ENCODE peak calls at places on chromosomes 6 and 20, in eight cellular contexts. E is islet precursor cell; A is stimulated activated CD4-positive, alpha-beta T cell treated with anti-CD3 and anti-CD28 coated beads, Interleukin-15, amount 100 ng/mL, for 24 hours; C is NCI-H345; U is GM23248; S is A172; O is HFF-Myc; P is T follicular helper cell. Z is an unnamed sample.

GRCh38 chr6:16572943-16573342 is 188.3 kb downstream of the ATXN1 start:
- DNase-seq in E (peak), A (no peak), C (no peak), U (no peak), S (no peak), O (no peak), P (no peak), Z (peak)

GRCh38 chr20:53186630-53187029 is 214.5 kb downstream of the TSHZ2 start:
- DNase-seq in E (no peak), A (no peak), C (no peak), U (no peak), S (no peak), O (no peak), P (no peak), Z (no peak)

GRCh38 chr6:39143238-39143930 is 28.4 kb upstream of the SAYSD1 start:
- DNase-seq in E (no peak), A (no peak), C (no peak), U (no peak), S (no peak), O (no peak), P (no peak), Z (no peak)

GRCh38 chr6:357791-358341 is 33.7 kb upstream of the IRF4 start:
- DNase-seq in E (no peak), A (no peak), C (no peak), U (no peak), S (no peak), O (no peak), P (no peak), Z (no peak)

GRCh38 chr6:139522471-139523220 is 148.2 kb upstream of the CITED2 start:
- DNase-seq in E (no peak), A (no peak), C (no peak), U (peak), S (no peak), O (no peak), P (no peak), Z (no peak)

GRCh38 chr20:4978050-4978918 is 23.0 kb downstream of the SLC23A2 start:
- DNase-seq in E (no peak), A (no peak), C (no peak), U (no peak), S (no peak), O (no peak), P (no peak), Z (no peak)

GRCh38 chr20:34976286-34976685 is 20.6 kb downstream of the MYH7B start:
- DNase-seq in E (no peak), A (no peak), C (no peak), U (no peak), S (no peak), O (no peak), P (no peak), Z (no peak)

GRCh38 chr6:109824105-109824504 is 133.0 kb downstream of the FIG4 start:
- DNase-seq in E (no peak), A (no peak), C (no peak), U (no peak), S (no peak), O (no peak), P (no peak), Z (no peak)

GRCh38 chr6:106413722-106414121 is 53.2 kb downstream of the CRYBG1 start:
- DNase-seq in E (no peak), A (no peak), C (no peak), U (no peak), S (no peak), O (no peak), P (no peak), Z (no peak)

GRCh38 chr6:142088858-142089216 is 43.9 kb upstream of the GJE1 start:
- DNase-seq in E (peak), A (no peak), C (peak), U (peak), S (peak), O (no peak), P (no peak), Z (no peak)

GRCh38 chr6:159761135-159761872 is 541 bp upstream of the ACAT2 start:
- DNase-seq in E (peak), A (peak), C (no peak), U (peak), S (no peak), O (no peak), P (no peak), Z (no peak)

GRCh38 chr20:5844063-5844681 is 94.0 kb downstream of the SHLD1 start:
- DNase-seq in E (no peak), A (peak), C (peak), U (peak), S (peak), O (no peak), P (peak), Z (no peak)

GRCh38 chr6:37680668-37681067 is 17.0 kb downstream of the MDGA1 start:
- DNase-seq in E (no peak), A (no peak), C (peak), U (no peak), S (no peak), O (no peak), P (no peak), Z (no peak)

GRCh38 chr20:20743511-20744169 is 31.2 kb upstream of the RALGAPA2 start:
- DNase-seq in E (peak), A (no peak), C (peak), U (no peak), S (no peak), O (no peak), P (no peak), Z (no peak)

Z was measured in NCI-H526 treated with DMSO at 0.1 percent for 48 hours.